ENCODE peak calls at places on chromosomes 7 and 10, in four cellular contexts. U is stimulated activated CD8-positive, alpha-beta memory T cell treated with anti-CD3 and anti-CD28 coated beads, Interleukin-7, amount 100 ng/mL, for 4 hours; O is spleen; N is B cell. W is an unnamed sample.

GRCh38 chr7:116501425-116502167 is 2.1 kb downstream of the CAV2 start:
- DNase-seq in U (no peak), O (no peak), N (no peak), W (no peak)

GRCh38 chr10:12869427-12869826 is 132.1 kb downstream of the CCDC3 start:
- DNase-seq in U (no peak), O (no peak), N (no peak), W (no peak)

GRCh38 chr7:80478683-80479082 is 33.2 kb downstream of the GNAT3 start:
- DNase-seq in U (no peak), O (no peak), N (no peak), W (no peak)

GRCh38 chr10:95181731-95182130 is 12.3 kb upstream of the ACSM6 start:
- DNase-seq in U (no peak), O (no peak), N (no peak), W (no peak)

GRCh38 chr10:91163709-91164474 is 56.6 kb upstream of the PCGF5 start:
- DNase-seq in U (peak), O (peak), N (no peak), W (peak)

GRCh38 chr7:21869785-21870402 is 75.8 kb downstream of the CDCA7L start:
- DNase-seq in U (no peak), O (no peak), N (no peak), W (no peak)

GRCh38 chr10:30770816-30771215 is 141.3 kb upstream of the LYZL2 start:
- DNase-seq in U (no peak), O (no peak), N (no peak), W (no peak)

GRCh38 chr7:73560035-73560835 is 2.7 kb upstream of the BCL7B start:
- DNase-seq in U (no peak), O (no peak), N (no peak), W (no peak)

GRCh38 chr10:32049113-32049512 is 7.1 kb downstream of the KIF5B start:
- DNase-seq in U (no peak), O (no peak), N (no peak), W (no peak)

GRCh38 chr7:3157541-3158287 is 114.0 kb upstream of the CARD11 start:
- DNase-seq in U (no peak), O (peak), N (no peak), W (no peak)

GRCh38 chr10:84329986-84330651 is 1.7 kb downstream of the CCSER2 start:
- DNase-seq in U (no peak), O (no peak), N (no peak), W (no peak)

GRCh38 chr10:32950457-32951109 is 7.4 kb downstream of the ITGB1 start:
- DNase-seq in U (no peak), O (no peak), N (no peak), W (no peak)

GRCh38 chr7:26860361-26860760 is 4.0 kb downstream of the SKAP2 start:
- DNase-seq in U (no peak), O (no peak), N (no peak), W (no peak)

GRCh38 chr7:67453981-67454380 is 457.3 kb downstream of the TYW1 start:
- DNase-seq in U (no peak), O (no peak), N (no peak), W (no peak)

GRCh38 chr10:89086801-89087513 is 96.4 kb downstream of the FAS start:
- DNase-seq in U (no peak), O (peak), N (no peak), W (no peak)

GRCh38 chr7:74481458-74482324 is 28.0 kb downstream of the GTF2IRD1 start:
- DNase-seq in U (no peak), O (no peak), N (no peak), W (no peak)

GRCh38 chr7:30965883-30966282 is 2.1 kb downstream of the GHRHR start:
- DNase-seq in U (no peak), O (no peak), N (no peak), W (no peak)

GRCh38 chr7:141123522-141123921 is 49.7 kb downstream of the TMEM178B start:
- DNase-seq in U (no peak), O (no peak), N (no peak), W (no peak)

GRCh38 chr10:133184591-133185244 is 24.7 kb downstream of the KNDC1 start:
- DNase-seq in U (no peak), O (no peak), N (no peak), W (no peak)

GRCh38 chr7:158495780-158496179 is 91.8 kb downstream of the PTPRN2 start:
- DNase-seq in U (no peak), O (peak), N (peak), W (no peak)

GRCh38 chr10:73117976-73118743 is 7.9 kb downstream of the NUDT13 start:
- DNase-seq in U (no peak), O (no peak), N (no peak), W (no peak)

GRCh38 chr7:76333388-76334101 is 25.2 kb downstream of the YWHAG start:
- DNase-seq in U (no peak), O (no peak), N (no peak), W (no peak)

GRCh38 chr10:114073787-114074186 is 30.1 kb downstream of the ADRB1 start:
- DNase-seq in U (no peak), O (peak), N (peak), W (no peak)

GRCh38 chr10:78992333-78992732 is 76.4 kb upstream of the ZMIZ1 start:
- DNase-seq in U (no peak), O (no peak), N (peak), W (peak)

GRCh38 chr10:59903871-59904270 is 2.5 kb downstream of the CCDC6 start:
- DNase-seq in U (no peak), O (no peak), N (no peak), W (no peak)

GRCh38 chr7:114426824-114427223 is 12.2 kb downstream of the FOXP2 start:
- DNase-seq in U (no peak), O (no peak), N (no peak), W (no peak)

GRCh38 chr10:36759111-36759805 is 366.1 kb upstream of the ANKRD30A start:
- DNase-seq in U (no peak), O (no peak), N (no peak), W (no peak)

GRCh38 chr7:105862770-105863169 is 13.6 kb downstream of the ATXN7L1 start:
- DNase-seq in U (no peak), O (no peak), N (no peak), W (no peak)

GRCh38 chr10:49710966-49711365 is 31.5 kb downstream of the C10orf53 start:
- DNase-seq in U (no peak), O (no peak), N (no peak), W (no peak)

GRCh38 chr10:115082521-115082920 is 10.6 kb upstream of the ATRNL1 start:
- DNase-seq in U (no peak), O (no peak), N (no peak), W (no peak)

GRCh38 chr7:92691578-92691977 is 101.4 kb upstream of the FAM133B start:
- DNase-seq in U (no peak), O (no peak), N (peak), W (peak)

GRCh38 chr7:7157177-7157886 is 25.0 kb upstream of the C1GALT1 start:
- DNase-seq in U (peak), O (no peak), N (peak), W (peak)

GRCh38 chr7:30612658-30613265 is 18.1 kb downstream of the GARS1 start:
- DNase-seq in U (peak), O (no peak), N (no peak), W (no peak)

GRCh38 chr10:3906511-3907111 is 121.6 kb upstream of the KLF6 start:
- DNase-seq in U (no peak), O (no peak), N (no peak), W (no peak)

GRCh38 chr7:66629659-66630058 is 978 bp downstream of the KCTD7 start:
- DNase-seq in U (no peak), O (no peak), N (no peak), W (no peak)

GRCh38 chr7:79008786-79009185 is 444.7 kb downstream of the MAGI2 start:
- DNase-seq in U (no peak), O (no peak), N (no peak), W (no peak)

W was measured in germinal center.